ENCODE peak calls at places on chromosomes 2 and 18, in nine cellular contexts. One of them, this sample, is unnamed.

GRCh38 chr2:85827879-85828569 is 60.8 kb downstream of the ST3GAL5 start:
- DNase-seq in NCI-H2029 treated with DMSO at 0.1 percent for 48 hours: no peak
- DNase-seq in endothelial cell: no peak
- DNase-seq in neuronal stem cell: no peak
- DNase-seq in activated CD4-positive, alpha-beta T cell treated with anti-CD3 and anti-CD28 coated beads for 4 hours: no peak
- DNase-seq in 8988T: no peak
- DNase-seq in cerebellar cortex: no peak
- DNase-seq in GM03348: no peak
- DNase-seq in stimulated activated CD8-positive, alpha-beta memory T cell treated with anti-CD3 and anti-CD28 coated beads, Interleukin-7, amount 100 ng/mL, for 1 hour: no peak
- DNase-seq in this sample: no peak

GRCh38 chr2:238251986-238252385 is 12.1 kb upstream of the HES6 start:
- DNase-seq in stimulated activated CD8-positive, alpha-beta memory T cell treated with anti-CD3 and anti-CD28 coated beads, Interleukin-7, amount 100 ng/mL, for 1 hour: no peak
- DNase-seq in NCI-H2029 treated with DMSO at 0.1 percent for 48 hours: no peak
- DNase-seq in 8988T: no peak
- DNase-seq in neuronal stem cell: no peak
- DNase-seq in GM03348: no peak
- DNase-seq in endothelial cell: no peak
- DNase-seq in activated CD4-positive, alpha-beta T cell treated with anti-CD3 and anti-CD28 coated beads for 4 hours: no peak
- DNase-seq in cerebellar cortex: no peak
- DNase-seq in this sample: no peak

GRCh38 chr18:63346031-63346430 is 21.0 kb downstream of the KDSR start:
- DNase-seq in endothelial cell: no peak
- DNase-seq in activated CD4-positive, alpha-beta T cell treated with anti-CD3 and anti-CD28 coated beads for 4 hours: no peak
- DNase-seq in NCI-H2029 treated with DMSO at 0.1 percent for 48 hours: no peak
- DNase-seq in neuronal stem cell: no peak
- DNase-seq in 8988T: no peak
- DNase-seq in GM03348: peak; percentile 29
- DNase-seq in stimulated activated CD8-positive, alpha-beta memory T cell treated with anti-CD3 and anti-CD28 coated beads, Interleukin-7, amount 100 ng/mL, for 1 hour: no peak
- DNase-seq in cerebellar cortex: peak; percentile 40
- DNase-seq in this sample: peak; percentile 52

GRCh38 chr2:186129767-186130581 is 356.1 kb upstream of the ZC3H15 start:
- DNase-seq in endothelial cell: no peak
- DNase-seq in neuronal stem cell: no peak
- DNase-seq in cerebellar cortex: no peak
- DNase-seq in stimulated activated CD8-positive, alpha-beta memory T cell treated with anti-CD3 and anti-CD28 coated beads, Interleukin-7, amount 100 ng/mL, for 1 hour: no peak
- DNase-seq in NCI-H2029 treated with DMSO at 0.1 percent for 48 hours: peak; percentile 79
- DNase-seq in activated CD4-positive, alpha-beta T cell treated with anti-CD3 and anti-CD28 coated beads for 4 hours: no peak
- DNase-seq in GM03348: no peak
- DNase-seq in 8988T: no peak
- DNase-seq in this sample: no peak

GRCh38 chr2:226788881-226789485 is 10.6 kb downstream of the IRS1 start:
- DNase-seq in NCI-H2029 treated with DMSO at 0.1 percent for 48 hours: no peak
- DNase-seq in GM03348: no peak
- DNase-seq in 8988T: no peak
- DNase-seq in cerebellar cortex: no peak
- DNase-seq in neuronal stem cell: no peak
- DNase-seq in activated CD4-positive, alpha-beta T cell treated with anti-CD3 and anti-CD28 coated beads for 4 hours: no peak
- DNase-seq in endothelial cell: no peak
- DNase-seq in stimulated activated CD8-positive, alpha-beta memory T cell treated with anti-CD3 and anti-CD28 coated beads, Interleukin-7, amount 100 ng/mL, for 1 hour: no peak
- DNase-seq in this sample: no peak

GRCh38 chr2:25168256-25169072 is at the start of gene POMC:
- DNase-seq in neuronal stem cell: no peak
- DNase-seq in GM03348: peak; percentile 75
- DNase-seq in cerebellar cortex: no peak
- DNase-seq in stimulated activated CD8-positive, alpha-beta memory T cell treated with anti-CD3 and anti-CD28 coated beads, Interleukin-7, amount 100 ng/mL, for 1 hour: no peak
- DNase-seq in 8988T: no peak
- DNase-seq in NCI-H2029 treated with DMSO at 0.1 percent for 48 hours: no peak
- DNase-seq in activated CD4-positive, alpha-beta T cell treated with anti-CD3 and anti-CD28 coated beads for 4 hours: peak; percentile 19
- DNase-seq in endothelial cell: peak; percentile 51
- DNase-seq in this sample: no peak

GRCh38 chr2:109724533-109725460 is 69.3 kb upstream of the RGPD5 start:
- DNase-seq in activated CD4-positive, alpha-beta T cell treated with anti-CD3 and anti-CD28 coated beads for 4 hours: no peak
- DNase-seq in NCI-H2029 treated with DMSO at 0.1 percent for 48 hours: no peak
- DNase-seq in neuronal stem cell: no peak
- DNase-seq in 8988T: no peak
- DNase-seq in stimulated activated CD8-positive, alpha-beta memory T cell treated with anti-CD3 and anti-CD28 coated beads, Interleukin-7, amount 100 ng/mL, for 1 hour: no peak
- DNase-seq in cerebellar cortex: no peak
- DNase-seq in endothelial cell: no peak
- DNase-seq in GM03348: no peak
- DNase-seq in this sample: no peak

GRCh38 chr2:70709746-70710145 is 58.3 kb downstream of the ADD2 start:
- DNase-seq in 8988T: no peak
- DNase-seq in endothelial cell: no peak
- DNase-seq in stimulated activated CD8-positive, alpha-beta memory T cell treated with anti-CD3 and anti-CD28 coated beads, Interleukin-7, amount 100 ng/mL, for 1 hour: no peak
- DNase-seq in GM03348: no peak
- DNase-seq in neuronal stem cell: no peak
- DNase-seq in NCI-H2029 treated with DMSO at 0.1 percent for 48 hours: no peak
- DNase-seq in cerebellar cortex: no peak
- DNase-seq in activated CD4-positive, alpha-beta T cell treated with anti-CD3 and anti-CD28 coated beads for 4 hours: no peak
- DNase-seq in this sample: no peak

GRCh38 chr2:3198119-3198518 is 179.5 kb downstream of the EIPR1 start:
- DNase-seq in GM03348: no peak
- DNase-seq in neuronal stem cell: peak; percentile 30
- DNase-seq in 8988T: no peak
- DNase-seq in cerebellar cortex: peak; percentile 21
- DNase-seq in activated CD4-positive, alpha-beta T cell treated with anti-CD3 and anti-CD28 coated beads for 4 hours: peak; percentile 11
- DNase-seq in stimulated activated CD8-positive, alpha-beta memory T cell treated with anti-CD3 and anti-CD28 coated beads, Interleukin-7, amount 100 ng/mL, for 1 hour: no peak
- DNase-seq in endothelial cell: peak; percentile 28
- DNase-seq in NCI-H2029 treated with DMSO at 0.1 percent for 48 hours: no peak
- DNase-seq in this sample: no peak

GRCh38 chr2:234587341-234588053 is 90.6 kb upstream of the ARL4C start:
- DNase-seq in stimulated activated CD8-positive, alpha-beta memory T cell treated with anti-CD3 and anti-CD28 coated beads, Interleukin-7, amount 100 ng/mL, for 1 hour: no peak
- DNase-seq in GM03348: no peak
- DNase-seq in 8988T: no peak
- DNase-seq in cerebellar cortex: no peak
- DNase-seq in activated CD4-positive, alpha-beta T cell treated with anti-CD3 and anti-CD28 coated beads for 4 hours: no peak
- DNase-seq in endothelial cell: no peak
- DNase-seq in NCI-H2029 treated with DMSO at 0.1 percent for 48 hours: peak; percentile 67
- DNase-seq in neuronal stem cell: no peak
- DNase-seq in this sample: no peak

GRCh38 chr18:48528861-48529260 is 10.0 kb upstream of the CTIF start:
- DNase-seq in neuronal stem cell: no peak
- DNase-seq in activated CD4-positive, alpha-beta T cell treated with anti-CD3 and anti-CD28 coated beads for 4 hours: no peak
- DNase-seq in cerebellar cortex: no peak
- DNase-seq in endothelial cell: no peak
- DNase-seq in NCI-H2029 treated with DMSO at 0.1 percent for 48 hours: no peak
- DNase-seq in stimulated activated CD8-positive, alpha-beta memory T cell treated with anti-CD3 and anti-CD28 coated beads, Interleukin-7, amount 100 ng/mL, for 1 hour: no peak
- DNase-seq in 8988T: no peak
- DNase-seq in GM03348: no peak
- DNase-seq in this sample: no peak

GRCh38 chr2:240401781-240402551 is 33.5 kb upstream of the GPC1 start:
- DNase-seq in cerebellar cortex: no peak
- DNase-seq in neuronal stem cell: no peak
- DNase-seq in GM03348: no peak
- DNase-seq in endothelial cell: no peak
- DNase-seq in 8988T: no peak
- DNase-seq in activated CD4-positive, alpha-beta T cell treated with anti-CD3 and anti-CD28 coated beads for 4 hours: no peak
- DNase-seq in stimulated activated CD8-positive, alpha-beta memory T cell treated with anti-CD3 and anti-CD28 coated beads, Interleukin-7, amount 100 ng/mL, for 1 hour: no peak
- DNase-seq in NCI-H2029 treated with DMSO at 0.1 percent for 48 hours: no peak
- DNase-seq in this sample: no peak

GRCh38 chr2:39697480-39697879 is 31.8 kb downstream of the TMEM178A start:
- DNase-seq in activated CD4-positive, alpha-beta T cell treated with anti-CD3 and anti-CD28 coated beads for 4 hours: no peak
- DNase-seq in 8988T: no peak
- DNase-seq in endothelial cell: no peak
- DNase-seq in NCI-H2029 treated with DMSO at 0.1 percent for 48 hours: peak; percentile 53
- DNase-seq in neuronal stem cell: no peak
- DNase-seq in GM03348: no peak
- DNase-seq in stimulated activated CD8-positive, alpha-beta memory T cell treated with anti-CD3 and anti-CD28 coated beads, Interleukin-7, amount 100 ng/mL, for 1 hour: no peak
- DNase-seq in cerebellar cortex: peak; percentile 99
- DNase-seq in this sample: no peak

GRCh38 chr2:228688007-228688645 is 506.6 kb upstream of the SPHKAP start:
- DNase-seq in endothelial cell: no peak
- DNase-seq in NCI-H2029 treated with DMSO at 0.1 percent for 48 hours: no peak
- DNase-seq in activated CD4-positive, alpha-beta T cell treated with anti-CD3 and anti-CD28 coated beads for 4 hours: no peak
- DNase-seq in GM03348: no peak
- DNase-seq in stimulated activated CD8-positive, alpha-beta memory T cell treated with anti-CD3 and anti-CD28 coated beads, Interleukin-7, amount 100 ng/mL, for 1 hour: no peak
- DNase-seq in 8988T: no peak
- DNase-seq in cerebellar cortex: no peak
- DNase-seq in neuronal stem cell: no peak
- DNase-seq in this sample: no peak

GRCh38 chr2:3062476-3063260 is 314.9 kb downstream of the EIPR1 start:
- DNase-seq in stimulated activated CD8-positive, alpha-beta memory T cell treated with anti-CD3 and anti-CD28 coated beads, Interleukin-7, amount 100 ng/mL, for 1 hour: no peak
- DNase-seq in cerebellar cortex: no peak
- DNase-seq in GM03348: no peak
- DNase-seq in 8988T: no peak
- DNase-seq in activated CD4-positive, alpha-beta T cell treated with anti-CD3 and anti-CD28 coated beads for 4 hours: no peak
- DNase-seq in NCI-H2029 treated with DMSO at 0.1 percent for 48 hours: no peak
- DNase-seq in neuronal stem cell: no peak
- DNase-seq in endothelial cell: no peak
- DNase-seq in this sample: no peak

GRCh38 chr18:48850891-48851302 is 99.9 kb downstream of the SMAD7 start:
- DNase-seq in endothelial cell: no peak
- DNase-seq in stimulated activated CD8-positive, alpha-beta memory T cell treated with anti-CD3 and anti-CD28 coated beads, Interleukin-7, amount 100 ng/mL, for 1 hour: no peak
- DNase-seq in cerebellar cortex: no peak
- DNase-seq in 8988T: no peak
- DNase-seq in neuronal stem cell: no peak
- DNase-seq in GM03348: no peak
- DNase-seq in activated CD4-positive, alpha-beta T cell treated with anti-CD3 and anti-CD28 coated beads for 4 hours: no peak
- DNase-seq in NCI-H2029 treated with DMSO at 0.1 percent for 48 hours: no peak
- DNase-seq in this sample: no peak

GRCh38 chr18:79485788-79486355 is 90.1 kb downstream of the NFATC1 start:
- DNase-seq in endothelial cell: no peak
- DNase-seq in activated CD4-positive, alpha-beta T cell treated with anti-CD3 and anti-CD28 coated beads for 4 hours: no peak
- DNase-seq in GM03348: peak; percentile 95
- DNase-seq in neuronal stem cell: no peak
- DNase-seq in 8988T: no peak
- DNase-seq in cerebellar cortex: no peak
- DNase-seq in NCI-H2029 treated with DMSO at 0.1 percent for 48 hours: no peak
- DNase-seq in stimulated activated CD8-positive, alpha-beta memory T cell treated with anti-CD3 and anti-CD28 coated beads, Interleukin-7, amount 100 ng/mL, for 1 hour: no peak
- DNase-seq in this sample: peak; percentile 78

GRCh38 chr2:222946700-222947278 is 86.0 kb downstream of the ACSL3 start:
- DNase-seq in activated CD4-positive, alpha-beta T cell treated with anti-CD3 and anti-CD28 coated beads for 4 hours: no peak
- DNase-seq in GM03348: no peak
- DNase-seq in stimulated activated CD8-positive, alpha-beta memory T cell treated with anti-CD3 and anti-CD28 coated beads, Interleukin-7, amount 100 ng/mL, for 1 hour: no peak
- DNase-seq in NCI-H2029 treated with DMSO at 0.1 percent for 48 hours: no peak
- DNase-seq in neuronal stem cell: no peak
- DNase-seq in 8988T: no peak
- DNase-seq in endothelial cell: no peak
- DNase-seq in cerebellar cortex: no peak
- DNase-seq in this sample: no peak

GRCh38 chr2:54575379-54575888 is 119.3 kb downstream of the SPTBN1 start:
- DNase-seq in 8988T: no peak
- DNase-seq in endothelial cell: no peak
- DNase-seq in cerebellar cortex: no peak
- DNase-seq in neuronal stem cell: no peak
- DNase-seq in GM03348: no peak
- DNase-seq in activated CD4-positive, alpha-beta T cell treated with anti-CD3 and anti-CD28 coated beads for 4 hours: no peak
- DNase-seq in stimulated activated CD8-positive, alpha-beta memory T cell treated with anti-CD3 and anti-CD28 coated beads, Interleukin-7, amount 100 ng/mL, for 1 hour: no peak
- DNase-seq in NCI-H2029 treated with DMSO at 0.1 percent for 48 hours: no peak
- DNase-seq in this sample: no peak

GRCh38 chr2:102261467-102261866 is 49.9 kb upstream of the IL1RL1 start:
- DNase-seq in activated CD4-positive, alpha-beta T cell treated with anti-CD3 and anti-CD28 coated beads for 4 hours: no peak
- DNase-seq in 8988T: no peak
- DNase-seq in neuronal stem cell: no peak
- DNase-seq in GM03348: no peak
- DNase-seq in cerebellar cortex: no peak
- DNase-seq in stimulated activated CD8-positive, alpha-beta memory T cell treated with anti-CD3 and anti-CD28 coated beads, Interleukin-7, amount 100 ng/mL, for 1 hour: no peak
- DNase-seq in endothelial cell: no peak
- DNase-seq in NCI-H2029 treated with DMSO at 0.1 percent for 48 hours: no peak
- DNase-seq in this sample: no peak

GRCh38 chr18:29780814-29781213 is 1261.7 kb downstream of the DSC3 start:
- DNase-seq in 8988T: no peak
- DNase-seq in stimulated activated CD8-positive, alpha-beta memory T cell treated with anti-CD3 and anti-CD28 coated beads, Interleukin-7, amount 100 ng/mL, for 1 hour: no peak
- DNase-seq in activated CD4-positive, alpha-beta T cell treated with anti-CD3 and anti-CD28 coated beads for 4 hours: no peak
- DNase-seq in GM03348: no peak
- DNase-seq in cerebellar cortex: no peak
- DNase-seq in endothelial cell: no peak
- DNase-seq in NCI-H2029 treated with DMSO at 0.1 percent for 48 hours: no peak
- DNase-seq in neuronal stem cell: peak; percentile 56
- DNase-seq in this sample: no peak

GRCh38 chr2:141611981-141612380 is 518.8 kb downstream of the LRP1B start:
- DNase-seq in activated CD4-positive, alpha-beta T cell treated with anti-CD3 and anti-CD28 coated beads for 4 hours: no peak
- DNase-seq in neuronal stem cell: no peak
- DNase-seq in GM03348: no peak
- DNase-seq in endothelial cell: no peak
- DNase-seq in cerebellar cortex: no peak
- DNase-seq in 8988T: no peak
- DNase-seq in stimulated activated CD8-positive, alpha-beta memory T cell treated with anti-CD3 and anti-CD28 coated beads, Interleukin-7, amount 100 ng/mL, for 1 hour: no peak
- DNase-seq in NCI-H2029 treated with DMSO at 0.1 percent for 48 hours: no peak
- DNase-seq in this sample: no peak

GRCh38 chr2:146874260-146874658 is 970.6 kb upstream of the ACVR2A start:
- DNase-seq in 8988T: no peak
- DNase-seq in activated CD4-positive, alpha-beta T cell treated with anti-CD3 and anti-CD28 coated beads for 4 hours: no peak
- DNase-seq in stimulated activated CD8-positive, alpha-beta memory T cell treated with anti-CD3 and anti-CD28 coated beads, Interleukin-7, amount 100 ng/mL, for 1 hour: no peak
- DNase-seq in cerebellar cortex: no peak
- DNase-seq in GM03348: peak; percentile 13
- DNase-seq in endothelial cell: peak; percentile 38
- DNase-seq in NCI-H2029 treated with DMSO at 0.1 percent for 48 hours: no peak
- DNase-seq in neuronal stem cell: no peak
- DNase-seq in this sample: no peak

GRCh38 chr18:36624451-36625167 is 204.2 kb downstream of the TPGS2 start:
- DNase-seq in NCI-H2029 treated with DMSO at 0.1 percent for 48 hours: no peak
- DNase-seq in 8988T: no peak
- DNase-seq in neuronal stem cell: no peak
- DNase-seq in endothelial cell: no peak
- DNase-seq in activated CD4-positive, alpha-beta T cell treated with anti-CD3 and anti-CD28 coated beads for 4 hours: no peak
- DNase-seq in GM03348: no peak
- DNase-seq in cerebellar cortex: no peak
- DNase-seq in stimulated activated CD8-positive, alpha-beta memory T cell treated with anti-CD3 and anti-CD28 coated beads, Interleukin-7, amount 100 ng/mL, for 1 hour: no peak
- DNase-seq in this sample: no peak

GRCh38 chr2:145591109-145591809 is 1071.3 kb upstream of the ZEB2 start:
- DNase-seq in activated CD4-positive, alpha-beta T cell treated with anti-CD3 and anti-CD28 coated beads for 4 hours: no peak
- DNase-seq in cerebellar cortex: no peak
- DNase-seq in GM03348: no peak
- DNase-seq in 8988T: no peak
- DNase-seq in endothelial cell: no peak
- DNase-seq in NCI-H2029 treated with DMSO at 0.1 percent for 48 hours: no peak
- DNase-seq in stimulated activated CD8-positive, alpha-beta memory T cell treated with anti-CD3 and anti-CD28 coated beads, Interleukin-7, amount 100 ng/mL, for 1 hour: no peak
- DNase-seq in neuronal stem cell: no peak
- DNase-seq in this sample: no peak

This sample was measured in HFFc6.